ENCODE peak calls at places on chromosomes 13 and 19, in six cellular contexts. D is T-helper 1 cell; S is stimulated activated CD4-positive, alpha-beta T cell treated with anti-CD3 and anti-CD28 coated beads, Interleukin-2, amount 100 ng/mL, for 48 hours; P is mucosa of gallbladder; H is GM03348; T is skeletal muscle cell. F is an unnamed sample.

GRCh38 chr19:33444993-33445751 is 71.7 kb downstream of the CEBPG start:
- DNase-seq in H (no peak), S (no peak), P (no peak), D (peak), T (no peak), F (no peak)

GRCh38 chr19:42942187-42942789 is 5.3 kb upstream of the PSG7 start:
- DNase-seq in T (no peak), S (no peak), P (no peak), D (no peak), H (peak), F (no peak)

GRCh38 chr13:110680852-110681251 is 25.1 kb downstream of the CARS2 start:
- DNase-seq in S (no peak), D (no peak), T (no peak), H (peak), P (no peak), F (peak)

GRCh38 chr13:27663947-27664346 is 42.3 kb downstream of the POLR1D start:
- DNase-seq in P (no peak), S (no peak), D (no peak), T (no peak), H (no peak), F (no peak)

GRCh38 chr13:24183741-24184182 is 23.2 kb downstream of the SPATA13 start:
- DNase-seq in P (peak), T (no peak), D (no peak), S (no peak), H (no peak), F (no peak)

GRCh38 chr19:39416152-39416551 is 3.7 kb downstream of the PLEKHG2 start:
- DNase-seq in T (no peak), H (no peak), D (no peak), P (no peak), S (no peak), F (no peak)

GRCh38 chr19:41530761-41531301 is 45.1 kb upstream of the CEACAM21 start:
- DNase-seq in D (no peak), P (peak), T (no peak), S (no peak), H (peak), F (no peak)

GRCh38 chr13:33446821-33447481 is 161.4 kb upstream of the STARD13 start:
- DNase-seq in H (no peak), T (no peak), S (no peak), D (no peak), P (no peak), F (no peak)

GRCh38 chr13:60494296-60494695 is 97.3 kb downstream of the TDRD3 start:
- DNase-seq in H (no peak), D (no peak), P (no peak), S (no peak), T (no peak), F (no peak)

GRCh38 chr13:99926014-99926731 is 45.4 kb downstream of the ZIC5 start:
- DNase-seq in T (no peak), H (peak), P (no peak), D (no peak), S (no peak), F (peak)

GRCh38 chr13:99896712-99897440 is 74.7 kb downstream of the ZIC5 start:
- DNase-seq in T (no peak), P (no peak), D (no peak), S (no peak), H (no peak), F (no peak)

GRCh38 chr13:42049454-42049780 is 969 bp downstream of the DGKH start:
- DNase-seq in S (peak), D (no peak), P (no peak), T (no peak), H (no peak), F (no peak)

GRCh38 chr13:90485441-90485840 is 862.0 kb upstream of the MIR17HG start:
- DNase-seq in T (peak), P (no peak), H (peak), S (no peak), D (no peak), F (no peak)

GRCh38 chr13:73933795-73934194 is 200.4 kb downstream of the KLF12 start:
- DNase-seq in P (no peak), S (no peak), H (no peak), T (no peak), D (no peak), F (no peak)

GRCh38 chr19:34984287-34984686 is 15.8 kb upstream of the GRAMD1A start:
- DNase-seq in T (no peak), P (no peak), H (no peak), S (no peak), D (no peak), F (no peak)

GRCh38 chr19:14072535-14073231 is at the start of gene MISP3:
- DNase-seq in T (no peak), D (no peak), P (peak), S (peak), H (no peak), F (no peak)

GRCh38 chr19:55526216-55527196 is 10.4 kb downstream of the SBK2 start:
- DNase-seq in S (no peak), D (no peak), H (peak), P (peak), T (peak), F (no peak)

GRCh38 chr19:19115954-19116353 is 22.3 kb downstream of the TMEM161A start:
- DNase-seq in P (no peak), H (peak), D (no peak), T (no peak), S (peak), F (peak)

GRCh38 chr19:48608798-48609263 is 2.3 kb downstream of the SPACA4 start:
- DNase-seq in H (peak), S (peak), D (no peak), P (no peak), T (no peak), F (peak)

GRCh38 chr19:50790365-50790825 is at the start of gene ACP4:
- DNase-seq in D (no peak), S (no peak), P (no peak), H (no peak), T (no peak), F (no peak)

GRCh38 chr13:63299995-63300394 is 1884.3 kb upstream of the PCDH20 start:
- DNase-seq in T (no peak), H (no peak), P (no peak), S (no peak), D (no peak), F (no peak)

F was measured in 8988T.